ENCODE peak calls at places on chromosomes 7 and 10, in four cellular contexts. S is adipocyte, N is MM.1S, Z is IMR-90. M is an unnamed sample. For H3K9me3 and H3K4me1, the result is how much of the 10 kb centered on the place peaks cover.

GRCh38 chr7:43302211-43302711 is 189.8 kb downstream of the HECW1 start:
- DNase-seq in S (no peak), N (no peak), Z (peak), M (no peak)

GRCh38 chr10:47451275-47451997 is 32.5 kb downstream of the ANXA8 start:
- DNase-seq in S (no peak), N (no peak), Z (no peak), M (no peak)

GRCh38 chr7:2710256-2710655 is 22.3 kb downstream of the AMZ1 start:
- DNase-seq in S (no peak), N (peak), Z (no peak), M (no peak)

GRCh38 chr10:74750848-74751274 is 75.5 kb upstream of the KAT6B start:
- DNase-seq in S (no peak), N (peak), Z (no peak), M (peak)

GRCh38 chr7:138843632-138844580 is 45.9 kb upstream of the ATP6V0A4 start:
- DNase-seq in S (no peak), N (no peak), Z (no peak), M (no peak)

GRCh38 chr7:471191-471865 is 48.3 kb downstream of the PDGFA start:
- DNase-seq in S (no peak), N (no peak), Z (no peak), M (no peak)

GRCh38 chr7:107501593-107501992 is 31.7 kb downstream of the GPR22 start:
- DNase-seq in S (peak), N (peak), Z (peak), M (peak)

GRCh38 chr10:43218206-43218950 is 48.5 kb downstream of the RASGEF1A start:
- DNase-seq in S (peak), N (no peak), Z (no peak), M (no peak)

GRCh38 chr7:105014725-105015630 is 973 bp downstream of the KMT2E start:
- DNase-seq in S (peak), N (peak), Z (peak), M (peak)

GRCh38 chr10:131198843-131199242 is 112.7 kb downstream of the TCERG1L start:
- DNase-seq in S (no peak), N (no peak), Z (no peak), M (no peak)

GRCh38 chr10:35126530-35127288 is at the start of gene CREM:
- DNase-seq in S (peak), N (peak), Z (peak), M (peak)

GRCh38 chr7:493661-494251 is 25.9 kb downstream of the PDGFA start:
- DNase-seq in S (no peak), N (no peak), Z (no peak), M (no peak)

GRCh38 chr7:31052504-31052840 is 364 bp downstream of the ADCYAP1R1 start:
- DNase-seq in S (no peak), N (no peak), Z (no peak), M (no peak)

GRCh38 chr7:35624299-35625186 is 70.4 kb downstream of the HERPUD2 start:
- DNase-seq in S (peak), N (peak), Z (peak), M (no peak)

GRCh38 chr7:47142169-47142866 is 439.6 kb downstream of the TNS3 start:
- DNase-seq in S (no peak), N (no peak), Z (no peak), M (no peak)

GRCh38 chr7:49770838-49771237 is 2.6 kb upstream of the VWC2 start:
- DNase-seq in S (no peak), N (no peak), Z (no peak), M (no peak)

GRCh38 chr7:94510582-94511456 is 1.2 kb downstream of the CASD1 start:
- DNase-seq in S (peak), N (peak), Z (peak), M (peak)

GRCh38 chr7:92843034-92843760 is 6.8 kb upstream of the CDK6 start:
- DNase-seq in S (peak), N (no peak), Z (peak), M (no peak)

GRCh38 chr7:44144426-44144967 is 3.4 kb upstream of the MYL7 start:
- DNase-seq in S (no peak), N (no peak), Z (no peak), M (no peak)

GRCh38 chr7:12401538-12402364 is 1.9 kb downstream of the VWDE start:
- DNase-seq in S (no peak), N (no peak), Z (no peak), M (no peak)

GRCh38 chr10:36263871-36264270 is 621.8 kb upstream of the FZD8 start:
- DNase-seq in S (no peak), N (no peak), Z (no peak), M (no peak)

GRCh38 chr7:956031-956430 is 1.6 kb upstream of the ADAP1 start:
- DNase-seq in S (no peak), N (no peak), Z (no peak), M (no peak)

GRCh38 chr10:102230861-102231356 is 4.8 kb downstream of the ELOVL3 start:
- DNase-seq in S (no peak), N (peak), Z (no peak), M (peak)

GRCh38 chr10:114271779-114272167 is 32.7 kb downstream of the VWA2 start:
- DNase-seq in S (peak), N (no peak), Z (peak), M (no peak)

GRCh38 chr10:48383393-48383792 is 76.9 kb downstream of the MAPK8 start:
- DNase-seq in S (peak), N (no peak), Z (no peak), M (no peak)

GRCh38 chr10:61899663-61899996 is 1.9 kb upstream of the ARID5B start:
- DNase-seq in S (no peak), N (no peak), Z (no peak), M (no peak)

GRCh38 chr10:122492955-122493597 is 31.7 kb downstream of the HTRA1 start:
- DNase-seq in S (peak), N (no peak), Z (peak), M (no peak)

GRCh38 chr7:117896339-117896738 is 23.1 kb upstream of the CTTNBP2 start:
- DNase-seq in S (no peak), N (no peak), Z (no peak), M (no peak)

GRCh38 chr10:13078912-13079775 is 20.8 kb upstream of the OPTN start:
- DNase-seq in S (no peak), N (no peak), Z (no peak), M (no peak)
- H3K9me3 ChIP-seq in S (under half), N (under half), Z (under half), M (under half)

GRCh38 chr10:133279266-133279960 is 2.7 kb upstream of the ADAM8 start:
- DNase-seq in S (no peak), N (peak), Z (no peak), M (no peak)
- H3K4me1 ChIP-seq in S (under half), N (under half), Z (under half), M (under half)

DNA sequence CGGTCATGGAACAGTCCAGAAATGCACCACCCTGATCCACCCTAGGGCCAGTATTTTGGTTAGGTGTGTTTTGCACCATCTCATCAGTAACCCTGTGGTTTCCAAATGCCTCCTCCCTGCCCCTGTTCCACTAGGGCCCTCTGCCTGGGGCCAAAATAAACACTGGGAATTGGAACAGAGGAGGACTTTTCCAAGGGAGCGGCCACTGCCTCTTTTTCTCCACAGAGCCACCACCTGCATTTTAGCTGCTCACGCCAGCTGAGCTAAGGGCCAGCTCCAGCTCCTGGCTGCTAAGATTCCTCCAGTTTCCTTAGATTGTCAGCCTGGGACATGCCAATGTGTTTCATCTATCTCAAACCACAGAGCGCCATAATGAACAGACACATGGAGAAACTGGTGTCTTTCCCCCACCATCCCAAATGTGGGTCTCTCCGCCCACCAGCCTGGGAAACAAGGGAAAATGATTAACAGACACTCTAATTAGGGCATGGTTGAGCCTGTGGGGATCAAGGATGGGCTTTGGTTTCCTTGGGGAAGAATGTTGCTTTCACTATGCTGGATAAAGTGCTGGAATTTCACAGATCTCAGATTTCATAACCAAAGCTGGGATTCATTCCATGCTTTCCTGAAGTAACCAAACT is 52.2 kb downstream of the ASB13 start:
- DNase-seq in S (peak), N (no peak), Z (peak), M (no peak)
- H3K9ac ChIP-seq in S (peak), N (no peak), Z (no peak), M (peak)

GRCh38 chr7:64509583-64509982 is 53.3 kb downstream of the ZNF680 start:
- DNase-seq in S (no peak), N (no peak), Z (no peak), M (no peak)

GRCh38 chr7:64504581-64505120 is 58.2 kb downstream of the ZNF680 start:
- DNase-seq in S (no peak), N (no peak), Z (no peak), M (no peak)
- H3K9me3 ChIP-seq in S (half or more), N (under half), Z (under half), M (under half)

DNA sequence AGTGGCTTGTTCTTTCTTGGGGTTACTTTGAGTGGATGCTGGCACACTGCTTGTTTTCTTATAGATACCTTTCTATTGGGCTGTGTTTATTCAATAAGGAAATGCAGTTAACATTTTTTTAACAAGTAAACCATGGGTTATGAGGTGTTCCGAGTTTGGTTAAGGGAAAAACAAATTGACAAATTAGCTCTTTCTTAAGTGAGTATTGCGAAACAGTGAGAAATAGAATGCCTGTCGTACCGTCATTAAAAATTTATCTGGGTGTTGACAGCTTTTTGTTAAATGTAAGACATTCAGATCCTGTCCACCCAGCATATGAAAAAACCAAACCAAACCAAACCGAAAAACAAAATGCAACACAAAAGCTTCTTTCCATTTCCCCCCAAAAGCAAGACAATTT is 6.2 kb downstream of the CUX1 start:
- DNase-seq in S (no peak), N (no peak), Z (no peak), M (no peak)
- H3K4me1 ChIP-seq in S (under half), N (under half), Z (under half), M (under half)

GRCh38 chr10:78263521-78263988 is 229.9 kb downstream of the RPS24 start:
- DNase-seq in S (no peak), N (no peak), Z (peak), M (no peak)
- H3K9ac ChIP-seq in S (peak), N (no peak), Z (no peak), M (no peak)

GRCh38 chr7:27103489-27104226 is 1.2 kb upstream of the HOXA2 start:
- DNase-seq in S (no peak), N (no peak), Z (peak), M (peak)

GRCh38 chr7:27100601-27101187 is 1.8 kb downstream of the HOXA2 start:
- DNase-seq in S (no peak), N (no peak), Z (peak), M (peak)

GRCh38 chr7:27102578-27103442 is at the start of gene HOXA2:
- DNase-seq in S (no peak), N (no peak), Z (peak), M (peak)

GRCh38 chr7:27101188-27101905 is 1.1 kb downstream of the HOXA2 start:
- DNase-seq in S (no peak), N (no peak), Z (peak), M (peak)

GRCh38 chr7:27101906-27102577 is 441 bp downstream of the HOXA2 start:
- DNase-seq in S (no peak), N (no peak), Z (peak), M (peak)
- H3K9me3 ChIP-seq in S (under half), N (under half), Z (under half), M (under half)

DNA sequence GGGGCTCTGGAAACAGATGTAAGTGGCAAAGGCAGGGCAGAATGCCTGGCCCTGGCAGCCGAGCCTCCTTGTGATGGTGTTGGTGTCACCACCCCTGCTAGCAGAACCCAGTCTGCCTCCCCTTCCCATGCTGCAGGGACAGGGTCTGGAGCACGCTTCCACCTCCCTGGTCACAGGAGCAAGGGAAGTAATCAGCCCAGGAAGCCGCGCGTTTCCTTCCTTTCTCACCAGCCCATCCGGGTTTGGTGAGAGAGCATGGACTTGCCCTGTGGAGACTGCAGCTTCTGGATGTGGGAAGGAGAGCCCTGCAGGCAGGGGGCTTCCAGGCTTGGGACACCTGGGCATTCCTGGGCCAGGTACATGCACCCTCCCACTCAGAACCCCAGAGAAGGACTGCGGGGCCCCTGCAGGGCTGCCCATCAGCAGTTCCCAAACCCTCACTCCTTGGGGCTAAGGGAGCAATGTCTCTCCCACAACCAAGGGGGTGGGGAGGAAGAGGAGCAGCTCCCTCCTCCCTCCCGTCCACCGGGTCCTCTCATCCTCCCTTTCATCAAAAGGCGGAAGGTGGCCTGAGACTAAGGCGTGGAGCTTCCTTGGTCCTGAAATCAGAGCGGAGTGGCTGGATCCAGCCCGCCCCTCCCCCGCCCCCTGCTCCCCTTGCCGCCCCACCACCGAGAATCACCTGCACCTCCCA is 1.8 kb downstream of the MMRN2 start:
- DNase-seq in S (no peak), N (no peak), Z (no peak), M (no peak)
- H3K4me1 ChIP-seq in S (half or more), N (under half), Z (under half), M (under half)

GRCh38 chr10:110643670-110644597 is at the start of gene RBM20:
- DNase-seq in S (peak), N (no peak), Z (no peak), M (no peak)
- H3K9ac ChIP-seq in S (no peak), N (no peak), Z (peak), M (peak)